ENCODE peak calls at places on chromosomes 13 and 19, in six cellular contexts. G is Peyer's patch, K is esophagus muscularis mucosa, A is A549, O is transverse colon, F is GM12892. T is an unnamed sample.

GRCh38 chr13:48302920-48303330 is 626 bp upstream of the RB1 start:
- DNase-seq in G (no peak), K (no peak), A (no peak), O (no peak), F (no peak), T (no peak)

GRCh38 chr19:50025794-50026549 is at the start of gene ZNF473:
- DNase-seq in G (peak; percentile 98), K (peak; percentile 98), A (peak; percentile 97), O (peak; percentile 96), F (peak; percentile 81), T (peak; percentile 99)

GRCh38 chr19:15118248-15118647 is 11.0 kb downstream of the SYDE1 start:
- DNase-seq in G (no peak), K (no peak), A (no peak), O (no peak), F (no peak), T (no peak)

GRCh38 chr19:12913871-12914690 is 5.0 kb downstream of the SYCE2 start:
- DNase-seq in G (peak; percentile 80), K (no peak), A (no peak), O (peak; percentile 45), F (no peak), T (peak; percentile 47)

GRCh38 chr19:39403331-39404312 is 3.0 kb upstream of the ZFP36 start:
- DNase-seq in G (peak; percentile 99), K (peak; percentile 100), A (peak; percentile 98), O (peak; percentile 99), F (peak; percentile 70), T (peak; percentile 99)

GRCh38 chr19:9857920-9858746 is 23.0 kb downstream of the PIN1 start:
- DNase-seq in G (no peak), K (no peak), A (no peak), O (no peak), F (no peak), T (no peak)

GRCh38 chr19:34336781-34337271 is 28.2 kb upstream of the GPI start:
- DNase-seq in G (peak; percentile 61), K (no peak), A (peak; percentile 46), O (no peak), F (no peak), T (no peak)

GRCh38 chr19:43582495-43582894 is 6.9 kb downstream of the PINLYP start:
- DNase-seq in G (no peak), K (no peak), A (no peak), O (no peak), F (no peak), T (no peak)

GRCh38 chr19:50300814-50301606 is 28.2 kb downstream of the KCNC3 start:
- DNase-seq in G (no peak), K (no peak), A (peak; percentile 81), O (no peak), F (no peak), T (no peak)

GRCh38 chr19:3653865-3654513 is 27.4 kb upstream of the CACTIN start:
- DNase-seq in G (no peak), K (no peak), A (no peak), O (no peak), F (no peak), T (no peak)

GRCh38 chr19:49200238-49200862 is 42.8 kb downstream of the TRPM4 start:
- DNase-seq in G (no peak), K (no peak), A (peak; percentile 58), O (peak; percentile 61), F (no peak), T (no peak)

DNA sequence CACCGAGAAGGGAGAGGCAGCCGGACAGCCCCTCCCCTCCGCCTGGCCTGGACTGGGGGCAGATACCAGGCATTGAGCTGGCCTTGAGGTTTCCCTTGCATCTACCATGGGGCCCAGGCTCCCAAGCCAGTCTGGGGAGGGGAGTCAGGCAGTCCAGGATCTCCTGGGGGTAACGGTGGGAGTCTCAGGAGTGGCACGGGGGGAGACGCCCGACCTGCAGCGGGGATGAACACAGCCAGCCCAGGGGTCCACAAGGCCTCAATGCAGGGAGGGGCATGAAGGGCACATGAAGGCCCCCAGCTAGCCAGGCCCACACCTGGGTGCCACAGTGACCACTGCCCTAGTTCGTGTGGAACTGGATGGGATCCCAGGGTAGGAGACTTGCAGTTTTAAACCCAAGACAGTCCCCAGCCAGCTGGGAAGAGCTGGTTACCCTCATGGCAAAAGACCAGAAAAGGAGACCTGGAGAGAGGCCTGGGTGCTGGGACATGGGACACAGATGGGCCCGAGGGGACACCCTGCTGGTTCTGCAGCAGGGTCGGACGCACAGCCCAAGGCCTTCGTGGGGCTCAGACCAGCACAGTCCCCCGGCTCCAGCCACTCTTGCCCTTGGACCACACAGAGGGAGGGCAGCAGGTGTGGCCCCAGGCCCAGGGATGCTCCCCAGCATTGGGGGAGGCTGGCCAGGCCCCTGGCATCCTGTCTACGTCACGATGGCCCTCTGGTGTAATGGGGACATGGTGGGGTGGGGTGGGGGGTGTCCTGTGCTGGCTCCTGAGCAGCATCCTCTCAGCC is 4.6 kb upstream of the UQCR11 start:
- DNase-seq in G (no peak), K (no peak), A (no peak), O (no peak), F (no peak), T (no peak)
- TF ChIP-seq POLR2A in G (no peak), K (no peak), A (no peak), O (no peak), F (no peak), T (no peak)

GRCh38 chr19:46821512-46822359 is 28.9 kb downstream of the AP2S1 start:
- DNase-seq in G (peak; percentile 86), K (no peak), A (no peak), O (peak; percentile 67), F (peak; percentile 49), T (no peak)
- TF ChIP-seq POLR2A in G (no peak), K (no peak), A (no peak), O (no peak), F (peak; percentile 37), T (no peak)

GRCh38 chr19:58182989-58183821 is at the start of gene ZNF274:
- DNase-seq in G (peak; percentile 97), K (peak; percentile 96), A (peak; percentile 96), O (peak; percentile 94), F (peak; percentile 94), T (peak; percentile 89)
- TF ChIP-seq POLR2A in G (peak; percentile 75), K (peak; percentile 81), A (peak; percentile 72), O (peak; percentile 92), F (peak; percentile 90), T (peak; percentile 62)

DNA sequence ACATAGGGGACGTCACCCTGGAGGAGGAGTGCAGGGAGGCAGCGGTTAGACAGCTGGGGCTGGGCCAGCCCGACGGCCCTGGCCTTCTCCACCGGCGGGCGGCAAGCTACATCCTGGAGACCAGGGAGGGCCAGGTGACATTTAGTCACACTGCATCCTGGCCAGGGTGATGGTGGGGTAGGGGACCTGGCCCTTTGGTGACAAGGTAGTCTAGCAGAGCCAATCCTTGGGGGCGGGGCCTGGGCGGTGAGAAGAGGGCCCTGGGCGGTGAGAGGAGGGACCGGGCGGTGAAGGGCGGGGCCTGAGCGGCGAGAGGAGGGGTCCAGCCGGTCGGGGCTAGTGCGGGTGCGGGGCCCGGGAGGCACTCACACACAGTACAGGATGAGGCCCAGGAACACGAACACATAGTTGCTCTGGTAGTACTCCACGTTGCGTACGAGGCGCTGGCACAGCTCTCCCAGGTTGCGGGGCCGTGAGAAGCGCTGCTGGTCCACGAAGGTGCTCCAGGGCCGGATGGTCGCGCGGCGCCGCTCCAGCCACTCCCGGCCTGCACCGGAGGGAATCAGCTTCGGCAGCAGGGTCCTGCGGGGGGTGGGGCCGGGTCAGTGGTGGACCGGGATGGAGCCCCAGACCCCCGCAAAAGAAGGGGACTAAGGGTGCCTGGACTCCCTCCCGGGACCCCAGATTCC is 610 bp downstream of the RABAC1 start:
- DNase-seq in G (peak; percentile 96), K (no peak), A (peak; percentile 97), O (peak; percentile 96), F (peak; percentile 91), T (peak; percentile 97)
- TF ChIP-seq POLR2A in G (peak; percentile 71), K (peak; percentile 29), A (peak; percentile 95), O (peak; percentile 76), F (no peak), T (no peak)

DNA sequence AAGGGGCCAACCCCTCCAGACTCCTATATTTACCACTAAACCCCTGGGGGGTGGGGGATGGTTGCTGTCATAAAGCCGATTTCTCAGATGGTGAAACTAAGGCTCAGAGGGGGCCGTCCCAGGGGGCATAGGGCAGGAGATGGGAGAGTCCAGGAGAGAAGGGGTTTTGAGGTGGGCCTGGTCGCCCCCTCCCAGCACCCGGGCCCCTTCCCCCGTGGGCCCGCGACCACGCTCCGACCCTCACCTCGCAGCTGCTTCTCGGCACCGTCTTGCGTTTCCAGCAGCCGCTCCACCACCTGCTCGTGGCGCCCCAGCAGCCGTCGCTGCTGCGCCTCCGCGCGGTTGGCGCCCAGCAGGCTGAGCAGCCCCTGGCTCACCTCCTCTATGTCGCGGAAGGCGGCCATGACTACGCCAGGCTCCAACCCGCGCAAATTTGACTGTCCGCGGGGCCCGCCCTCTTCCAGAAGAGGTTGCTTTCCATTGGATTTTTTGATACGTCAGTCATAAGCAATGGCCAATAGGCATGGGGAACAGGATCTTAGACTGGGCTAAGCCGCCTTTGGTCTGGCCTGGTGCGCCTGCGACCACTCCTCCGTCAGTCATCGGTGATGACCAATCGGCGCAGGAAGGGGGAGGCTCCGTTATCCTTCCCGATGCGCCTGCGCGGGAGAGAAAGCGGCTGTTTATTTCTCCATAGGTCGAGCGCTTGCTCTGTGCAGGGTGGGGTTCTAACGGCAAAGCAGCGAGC is at the start of gene SPC24:
- DNase-seq in G (peak; percentile 97), K (peak; percentile 97), A (peak; percentile 98), O (peak; percentile 95), F (peak; percentile 100), T (peak; percentile 98)
- TF ChIP-seq POLR2A in G (no peak), K (no peak), A (peak; percentile 37), O (no peak), F (peak; percentile 84), T (no peak)

GRCh38 chr19:17859533-17860330 is at the start of gene RPL18A:
- DNase-seq in G (peak; percentile 99), K (peak; percentile 100), A (peak; percentile 91), O (peak; percentile 99), F (peak; percentile 94), T (peak; percentile 99)
- TF ChIP-seq POLR2A in G (peak; percentile 92), K (peak; percentile 99), A (peak; percentile 68), O (peak; percentile 95), F (peak; percentile 99), T (peak; percentile 43)

GRCh38 chr19:31175564-31176348 is 173.5 kb downstream of the TSHZ3 start:
- DNase-seq in G (no peak), K (peak; percentile 79), A (no peak), O (no peak), F (no peak), T (no peak)
- TF ChIP-seq POLR2A in G (no peak), K (no peak), A (no peak), O (no peak), F (no peak), T (no peak)

GRCh38 chr13:36979361-36980040 is 19.6 kb downstream of the ALG5 start:
- DNase-seq in G (no peak), K (no peak), A (no peak), O (no peak), F (no peak), T (no peak)
- TF ChIP-seq POLR2A in G (no peak), K (no peak), A (no peak), O (no peak), F (no peak), T (no peak)

T was measured in lower leg skin.